ENCODE peak calls at places on chromosomes 3 and 15, in seven cellular contexts. Z is activated CD4-positive, alpha-beta T cell treated with anti-CD3 and anti-CD28 coated beads, Interleukin-2, amount 10 ng/mL, durations not matched to agents 7 days and 5 days; A is NCI-H748 treated with DMSO at 0.1 percent for 48 hours; Y is natural killer cell; P is non-pigmented ciliary epithelial cell; H is OCI-M1; D is skeletal muscle cell. O is an unnamed sample.

GRCh38 chr3:187909871-187910270 is 164.6 kb upstream of the BCL6 start:
- DNase-seq in D (no peak), A (no peak), P (no peak), Y (no peak), Z (no peak), H (no peak), O (peak)

GRCh38 chr3:64578384-64578783 is 109.4 kb downstream of the ADAMTS9 start:
- DNase-seq in Z (no peak), P (no peak), A (no peak), D (peak), Y (no peak), H (no peak), O (no peak)

GRCh38 chr3:72888546-72889309 is 882 bp downstream of the GXYLT2 start:
- DNase-seq in H (no peak), A (peak), Y (no peak), Z (no peak), P (no peak), D (no peak), O (no peak)

GRCh38 chr15:85805392-85805791 is 10.7 kb upstream of the KLHL25 start:
- DNase-seq in H (no peak), P (no peak), A (no peak), D (no peak), Z (no peak), Y (no peak), O (no peak)

GRCh38 chr15:65099336-65099735 is 15.7 kb downstream of the UBAP1L start:
- DNase-seq in Z (no peak), A (no peak), H (no peak), P (no peak), D (no peak), Y (no peak), O (no peak)

GRCh38 chr3:9024341-9024740 is 61.1 kb upstream of the RAD18 start:
- DNase-seq in H (no peak), P (no peak), A (no peak), Z (no peak), Y (no peak), D (no peak), O (no peak)

GRCh38 chr3:150912501-150912900 is 7.3 kb upstream of the MINDY4B start:
- DNase-seq in P (no peak), Y (no peak), Z (no peak), H (no peak), A (no peak), D (no peak), O (no peak)

GRCh38 chr3:186220365-186220764 is 111.5 kb upstream of the ETV5 start:
- DNase-seq in P (no peak), Z (no peak), H (no peak), A (no peak), Y (no peak), D (no peak), O (no peak)

GRCh38 chr15:49134683-49135341 is 20.6 kb downstream of the COPS2 start:
- DNase-seq in Y (no peak), H (no peak), P (peak), D (no peak), Z (no peak), A (no peak), O (no peak)